ENCODE peak calls at places on chromosomes 1 and 21, in four cellular contexts. U is HepG2, N is NT2/D1, M is GM12878. H is an unnamed sample.

GRCh38 chr1:35642472-35642955 is 1.2 kb upstream of the PSMB2 start:
- DNase-seq in U (no peak), N (no peak), M (no peak), H (no peak)

GRCh38 chr1:223141021-223141420 is 2.0 kb downstream of the TLR5 start:
- DNase-seq in U (no peak), N (no peak), M (no peak), H (no peak)

GRCh38 chr1:183165456-183165855 is 20.6 kb upstream of the LAMC2 start:
- DNase-seq in U (no peak), N (peak; percentile 27), M (no peak), H (no peak)

GRCh38 chr1:42006836-42007235 is 88.1 kb upstream of the HIVEP3 start:
- DNase-seq in U (no peak), N (no peak), M (no peak), H (no peak)

GRCh38 chr1:63127376-63127775 is 195.0 kb upstream of the FOXD3 start:
- DNase-seq in U (no peak), N (no peak), M (no peak), H (no peak)

GRCh38 chr1:87869563-87869962 is 540.9 kb downstream of the LMO4 start:
- DNase-seq in U (peak; percentile 1), N (no peak), M (no peak), H (no peak)

GRCh38 chr1:25568090-25568833 is 24.9 kb downstream of the LDLRAP1 start:
- DNase-seq in U (no peak), N (peak; percentile 58), M (no peak), H (no peak)

GRCh38 chr1:226792368-226792767 is 53.3 kb upstream of the ITPKB start:
- DNase-seq in U (no peak), N (no peak), M (no peak), H (no peak)

GRCh38 chr1:45454464-45454863 is 36.5 kb downstream of the TESK2 start:
- DNase-seq in U (no peak), N (no peak), M (no peak), H (no peak)

GRCh38 chr1:3274972-3275371 is 179.5 kb upstream of the ARHGEF16 start:
- DNase-seq in U (no peak), N (no peak), M (no peak), H (no peak)

GRCh38 chr1:212328248-212328647 is 43.0 kb downstream of the PPP2R5A start:
- DNase-seq in U (no peak), N (no peak), M (no peak), H (no peak)

DNA sequence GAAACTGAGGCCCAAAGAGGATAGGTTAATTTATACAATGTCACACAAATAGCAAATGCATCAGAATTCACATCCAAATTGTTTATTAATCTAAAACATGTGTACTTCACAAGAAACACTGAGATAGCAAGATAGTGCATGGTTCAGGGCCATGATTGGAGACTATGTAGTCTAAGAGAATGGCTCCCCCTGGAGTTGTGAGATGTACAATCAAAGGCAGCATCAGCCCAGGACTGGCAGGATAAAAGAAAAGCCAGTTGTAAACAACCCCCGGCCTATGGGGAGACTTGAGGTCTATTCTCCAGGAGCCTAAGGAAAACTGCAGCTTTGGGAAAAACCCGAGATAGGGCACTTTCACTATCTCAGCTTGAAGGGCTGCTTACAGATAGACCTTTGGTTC is 511.0 kb downstream of the OMA1 start:
- DNase-seq in U (peak; percentile 4), N (peak; percentile 50), M (no peak), H (no peak)
- TF ChIP-seq SUZ12 in U (no peak), N (no peak), M (no peak), H (no peak)

DNA sequence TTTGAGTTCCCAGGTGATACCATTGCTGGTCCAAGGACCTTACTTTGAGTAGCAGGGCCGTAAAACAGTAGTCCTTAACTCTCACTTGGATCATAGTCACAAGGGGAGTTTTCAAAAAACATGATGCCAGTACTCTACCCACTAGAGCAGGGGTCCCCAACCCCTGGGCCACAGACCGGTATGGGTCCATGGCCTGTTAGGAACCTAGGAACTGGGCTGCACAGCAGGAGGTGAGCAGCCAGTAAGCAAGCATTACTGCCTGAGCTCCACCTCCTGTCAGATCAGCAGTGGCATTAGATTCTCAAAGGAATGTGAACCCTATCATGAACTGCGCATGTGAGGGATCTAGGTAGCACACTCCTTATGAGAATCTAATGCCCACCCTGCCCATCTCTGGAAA is 39.7 kb upstream of the KCNQ4 start:
- DNase-seq in U (no peak), N (no peak), M (no peak), H (no peak)
- TF ChIP-seq SUZ12 in U (no peak), N (no peak), M (no peak), H (no peak)

GRCh38 chr1:96183928-96184327 is 537.7 kb upstream of the PTBP2 start:
- DNase-seq in U (no peak), N (no peak), M (no peak), H (no peak)

DNA sequence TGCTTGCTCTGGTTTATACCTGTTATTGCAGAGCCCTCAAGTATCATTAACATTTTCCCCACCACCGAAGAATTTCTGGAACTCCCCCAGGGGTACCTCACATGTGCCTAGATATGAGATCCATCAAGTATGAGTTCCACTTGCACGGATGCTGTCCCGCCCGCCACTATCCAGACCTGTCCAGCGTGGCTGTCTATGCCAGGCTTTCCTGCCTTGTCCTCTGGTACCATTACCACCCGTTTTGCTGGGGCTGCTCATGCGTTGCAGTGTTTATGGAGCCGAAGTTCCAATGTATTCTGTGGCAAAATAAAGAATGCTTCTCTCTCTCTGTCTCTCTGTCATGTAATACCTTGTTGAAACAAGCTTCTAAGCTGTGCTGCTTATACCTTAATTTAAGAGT is 543.5 kb upstream of the PTBP2 start:
- DNase-seq in U (no peak), N (no peak), M (no peak), H (no peak)
- TF ChIP-seq SUZ12 in U (no peak), N (no peak), M (no peak), H (no peak)

GRCh38 chr1:50441183-50441582 is 17.9 kb upstream of the DMRTA2 start:
- DNase-seq in U (no peak), N (no peak), M (no peak), H (no peak)

GRCh38 chr1:50436489-50436888 is 13.2 kb upstream of the DMRTA2 start:
- DNase-seq in U (no peak), N (no peak), M (no peak), H (no peak)

DNA sequence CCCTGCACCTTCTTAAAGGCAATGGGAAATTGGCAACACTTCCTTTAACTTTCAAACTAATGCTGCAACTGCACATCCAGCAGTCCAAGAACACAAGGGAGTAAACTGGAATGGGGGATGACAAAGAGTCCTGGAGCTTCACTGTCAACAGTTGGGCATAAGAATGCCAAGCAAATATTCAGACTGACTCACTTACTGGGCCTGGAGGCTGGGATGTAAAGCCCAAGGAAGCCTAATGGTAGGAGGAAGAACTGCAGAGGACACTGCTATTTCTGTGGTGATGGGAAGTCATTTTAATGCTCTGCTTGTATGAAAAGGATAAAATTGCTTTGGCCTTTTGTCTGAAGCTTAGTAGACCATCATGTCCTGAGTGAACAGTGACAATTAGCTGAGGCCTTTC is 15.7 kb upstream of the DMRTA2 start:
- DNase-seq in U (no peak), N (no peak), M (no peak), H (no peak)
- TF ChIP-seq SUZ12 in U (no peak), N (no peak), M (no peak), H (no peak)

GRCh38 chr1:108075055-108075454 is 110.1 kb upstream of the VAV3 start:
- DNase-seq in U (no peak), N (no peak), M (peak; percentile 8), H (no peak)

GRCh38 chr1:108071601-108072000 is 106.6 kb upstream of the VAV3 start:
- DNase-seq in U (no peak), N (no peak), M (no peak), H (no peak)

GRCh38 chr1:108070662-108071061 is 105.7 kb upstream of the VAV3 start:
- DNase-seq in U (no peak), N (no peak), M (no peak), H (no peak)

GRCh38 chr1:108068141-108068540 is 103.2 kb upstream of the VAV3 start:
- DNase-seq in U (no peak), N (no peak), M (no peak), H (no peak)

DNA sequence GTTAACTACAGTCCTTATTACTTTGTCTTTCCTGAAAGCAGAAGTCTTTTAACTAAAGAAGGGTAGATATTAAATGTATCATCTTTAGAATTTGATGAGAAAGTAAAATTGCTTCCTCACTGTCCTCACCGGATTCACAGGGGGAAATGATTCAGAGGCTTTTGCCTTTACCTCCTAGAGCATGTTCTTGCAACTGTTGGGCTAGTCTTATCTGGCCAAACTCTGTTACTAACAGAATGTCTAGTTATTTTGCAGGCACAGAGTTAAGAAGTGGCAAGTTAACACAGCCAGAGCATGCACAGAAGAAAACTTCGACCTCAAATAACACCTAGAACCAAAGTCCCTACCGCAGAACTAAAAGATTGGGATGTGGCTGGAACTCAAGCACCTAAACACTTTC is 107.3 kb upstream of the VAV3 start:
- DNase-seq in U (no peak), N (no peak), M (no peak), H (no peak)
- TF ChIP-seq SUZ12 in U (no peak), N (no peak), M (no peak), H (no peak)

GRCh38 chr1:32031578-32032286 is 18.1 kb downstream of the KHDRBS1 start:
- DNase-seq in U (no peak), N (no peak), M (no peak), H (no peak)
- TF ChIP-seq SUZ12 in U (no peak), N (no peak), M (no peak), H (no peak)

DNA sequence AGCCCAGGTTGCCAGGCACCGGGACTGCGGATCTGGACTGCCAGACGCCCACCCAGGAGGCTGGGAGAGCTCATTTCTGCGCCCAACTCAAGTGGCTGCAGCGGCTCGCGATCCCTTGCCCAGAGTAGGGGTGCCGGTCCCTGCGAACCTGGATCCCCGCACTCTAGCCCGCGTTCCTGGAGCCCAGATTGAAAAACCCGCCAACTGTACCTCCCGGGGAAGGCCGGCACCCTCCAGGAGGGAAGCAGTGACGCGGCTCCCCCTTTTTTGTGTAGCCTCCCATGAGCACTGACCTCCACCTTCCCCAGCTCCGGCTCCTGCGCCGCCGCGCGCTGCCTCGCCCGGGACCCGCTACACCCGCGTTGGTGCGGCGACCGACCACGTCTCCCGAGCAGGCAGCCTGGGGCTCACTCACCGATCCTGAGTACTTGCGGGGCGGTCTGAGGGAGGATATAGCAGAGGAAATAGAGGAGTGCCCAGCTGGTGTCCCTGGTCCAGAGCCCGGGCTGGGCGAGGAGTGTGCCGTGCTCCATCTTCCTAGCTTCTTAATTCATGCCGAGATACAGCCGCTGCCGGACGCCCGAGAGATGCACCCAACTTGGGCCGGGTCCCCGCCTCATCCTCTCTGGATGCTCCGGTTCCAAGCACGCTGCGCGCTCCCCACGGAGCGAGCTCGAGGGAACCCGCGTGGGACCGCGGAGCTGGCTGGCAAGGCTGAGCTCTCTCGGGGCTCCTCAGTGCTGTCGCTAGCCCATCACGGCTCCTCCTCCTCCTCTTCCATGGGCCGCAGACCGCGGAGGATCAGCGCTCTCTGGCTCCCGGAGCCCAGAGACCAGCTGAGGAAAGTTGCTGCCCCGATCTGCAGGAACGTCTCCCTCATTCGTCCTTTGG is 583 bp downstream of the GRIK1 start:
- DNase-seq in U (no peak), N (no peak), M (no peak), H (peak; percentile 14)
- TF ChIP-seq SUZ12 in U (no peak), N (no peak), M (no peak), H (no peak)

H was measured in HEK293T.